ENCODE peak calls at places on chromosome 12, in nine cellular contexts. Z, D, G, S, U, V, J, H and M are unnamed samples.

GRCh38 chr12:59624732-59625455 is 29.1 kb downstream of the SLC16A7 start:
- DNase-seq in S (no peak), D (no peak), U (no peak), H (no peak), Z (no peak), J (no peak), V (no peak), G (no peak), M (no peak)

GRCh38 chr12:104457746-104458644 is 1.2 kb downstream of the CHST11 start:
- DNase-seq in U (no peak), Z (peak), S (no peak), D (no peak), V (peak), G (no peak), H (peak), J (peak), M (no peak)

GRCh38 chr12:113601656-113602263 is 130.1 kb upstream of the LHX5 start:
- DNase-seq in U (no peak), H (no peak), Z (no peak), D (no peak), V (no peak), S (no peak), G (no peak), J (peak), M (no peak)

GRCh38 chr12:62292761-62293446 is 32.7 kb downstream of the USP15 start:
- DNase-seq in H (no peak), D (no peak), S (no peak), Z (no peak), U (peak), G (no peak), J (no peak), V (no peak), M (no peak)

GRCh38 chr12:11717533-11717961 is 68.1 kb downstream of the ETV6 start:
- DNase-seq in G (peak), D (no peak), U (peak), Z (no peak), J (no peak), V (no peak), S (no peak), H (no peak), M (peak)

GRCh38 chr12:81141220-81141619 is 63.3 kb downstream of the ACSS3 start:
- DNase-seq in H (no peak), J (peak), Z (no peak), G (no peak), D (peak), S (no peak), V (no peak), U (no peak), M (no peak)

GRCh38 chr12:132484891-132485441 is 5.0 kb upstream of the FBRSL1 start:
- DNase-seq in G (no peak), U (peak), S (no peak), J (no peak), Z (no peak), H (no peak), V (no peak), D (no peak), M (no peak)

GRCh38 chr12:59182191-59182590 is 261.9 kb upstream of the LRIG3 start:
- DNase-seq in G (no peak), D (no peak), S (no peak), V (no peak), J (no peak), Z (no peak), H (peak), U (no peak), M (no peak)

GRCh38 chr12:107801150-107801549 is 26.6 kb downstream of the ASCL4 start:
- DNase-seq in V (no peak), U (peak), D (no peak), J (no peak), G (peak), Z (peak), S (no peak), H (no peak), M (no peak)

GRCh38 chr12:98998697-98999299 is 353.7 kb downstream of the APAF1 start:
- DNase-seq in S (no peak), J (peak), Z (peak), V (no peak), G (peak), H (peak), U (peak), D (no peak), M (peak)

GRCh38 chr12:62805517-62805916 is 129.4 kb downstream of the PPM1H start:
- DNase-seq in Z (no peak), H (no peak), D (no peak), U (no peak), S (no peak), V (no peak), G (no peak), J (no peak), M (no peak)

GRCh38 chr12:90940872-90941499 is 14.0 kb downstream of the CCER1 start:
- DNase-seq in U (peak), J (peak), D (no peak), G (peak), H (peak), Z (peak), V (no peak), S (no peak), M (peak)

GRCh38 chr12:24049771-24050170 is 100.3 kb upstream of the SOX5 start:
- DNase-seq in H (no peak), U (no peak), Z (no peak), G (no peak), V (no peak), D (no peak), S (no peak), J (no peak), M (no peak)

GRCh38 chr12:87943666-87944065 is 85.5 kb downstream of the C12orf50 start:
- DNase-seq in D (no peak), G (no peak), S (no peak), H (no peak), U (no peak), V (no peak), Z (no peak), J (no peak), M (no peak)

GRCh38 chr12:94261781-94262180 is 113.4 kb downstream of the PLXNC1 start:
- DNase-seq in Z (peak), G (no peak), S (no peak), V (no peak), H (no peak), J (no peak), U (no peak), D (no peak), M (no peak)

GRCh38 chr12:22333751-22334695 is 484 bp downstream of the ST8SIA1 start:
- DNase-seq in D (no peak), U (no peak), J (peak), V (no peak), S (no peak), H (no peak), G (no peak), Z (no peak), M (no peak)

GRCh38 chr12:1593232-1594044 is 943 bp downstream of the FBXL14 start:
- DNase-seq in H (peak), V (peak), Z (no peak), J (peak), U (no peak), S (no peak), G (no peak), D (no peak), M (peak)

GRCh38 chr12:108896331-108896730 is 16.4 kb downstream of the DAO start:
- DNase-seq in D (no peak), H (no peak), Z (no peak), U (no peak), G (no peak), S (no peak), J (no peak), V (no peak), M (no peak)

GRCh38 chr12:57235012-57235727 is 5.7 kb downstream of the SHMT2 start:
- DNase-seq in H (no peak), G (peak), U (no peak), S (no peak), D (peak), Z (peak), J (peak), V (no peak), M (no peak)

GRCh38 chr12:3168775-3169221 is 91.6 kb downstream of the TSPAN9 start:
- DNase-seq in D (peak), Z (peak), H (no peak), V (no peak), J (no peak), G (peak), U (peak), S (no peak), M (peak)

GRCh38 chr12:68374315-68374982 is 42.3 kb upstream of the MDM1 start:
- DNase-seq in U (no peak), G (no peak), D (no peak), S (no peak), V (no peak), H (peak), Z (no peak), J (no peak), M (no peak)

GRCh38 chr12:1919763-1920162 is 1.3 kb upstream of the CACNA2D4 start:
- DNase-seq in H (no peak), U (no peak), G (no peak), V (no peak), S (no peak), D (no peak), Z (no peak), J (no peak), M (no peak)

GRCh38 chr12:116434155-116435065 is 124.8 kb upstream of the MAP1LC3B2 start:
- DNase-seq in D (peak), G (peak), U (peak), J (peak), V (no peak), H (no peak), Z (peak), S (peak), M (peak)

GRCh38 chr12:67590122-67590795 is 58.3 kb upstream of the DYRK2 start:
- DNase-seq in H (no peak), G (no peak), V (no peak), S (no peak), U (no peak), D (no peak), Z (no peak), J (no peak), M (no peak)

GRCh38 chr12:95282266-95282665 is 64.7 kb downstream of the VEZT start:
- DNase-seq in S (no peak), Z (peak), U (peak), G (peak), D (no peak), V (no peak), J (no peak), H (no peak), M (no peak)

GRCh38 chr12:25958254-25959068 is at the start of gene RASSF8:
- DNase-seq in Z (peak), S (peak), H (peak), U (peak), J (peak), D (no peak), V (peak), G (peak), M (peak)

GRCh38 chr12:49542592-49543160 is 3.8 kb downstream of the KCNH3 start:
- DNase-seq in J (no peak), H (no peak), S (no peak), G (no peak), U (no peak), D (no peak), V (no peak), Z (no peak), M (no peak)

GRCh38 chr12:89797436-89797835 is 88.8 kb upstream of the ATP2B1 start:
- DNase-seq in V (no peak), D (no peak), H (no peak), G (no peak), J (no peak), S (no peak), U (no peak), Z (no peak), M (no peak)

GRCh38 chr12:89793946-89794345 is 85.3 kb upstream of the ATP2B1 start:
- DNase-seq in D (no peak), U (no peak), J (no peak), H (no peak), G (no peak), Z (no peak), V (no peak), S (no peak), M (no peak)

GRCh38 chr12:89800435-89800834 is 91.8 kb upstream of the ATP2B1 start:
- DNase-seq in G (no peak), D (no peak), S (no peak), V (no peak), H (no peak), U (no peak), Z (no peak), J (no peak), M (no peak)

GRCh38 chr12:89799316-89799715 is 90.7 kb upstream of the ATP2B1 start:
- DNase-seq in J (no peak), S (no peak), Z (no peak), H (no peak), G (no peak), D (no peak), U (no peak), V (no peak), M (no peak)

DNA sequence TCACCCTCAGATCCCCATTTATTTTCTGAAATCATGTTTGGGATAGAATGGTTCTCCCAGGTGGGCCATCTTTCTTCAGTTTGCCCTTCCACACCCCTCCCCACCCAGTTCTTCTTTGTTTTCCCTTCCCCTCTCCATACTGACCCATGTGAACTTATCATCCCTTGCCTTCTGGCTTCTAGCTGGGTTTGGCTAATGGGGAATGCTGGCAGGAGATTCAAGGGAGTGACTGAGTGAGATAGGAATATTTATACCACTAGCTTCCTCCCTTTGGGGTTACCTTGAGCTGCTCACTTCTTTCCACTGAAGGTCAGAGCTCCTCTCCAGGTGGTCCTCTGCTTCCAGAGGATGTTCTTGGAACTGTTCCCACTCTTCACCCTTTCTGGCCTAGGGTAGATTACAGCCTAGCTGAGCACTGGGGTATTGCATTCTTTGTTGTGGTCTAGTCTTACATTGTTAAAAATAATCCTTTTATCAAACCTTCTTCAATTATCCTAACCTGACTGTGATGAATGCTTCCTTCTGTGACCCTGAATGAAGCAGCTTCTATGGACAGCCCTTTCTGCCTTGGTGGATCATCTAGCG is 88.3 kb upstream of the ATP2B1 start:
- DNase-seq in D (no peak), G (no peak), H (no peak), Z (no peak), S (no peak), V (no peak), J (no peak), U (no peak), M (no peak)
- TF ChIP-seq CTCF in D (no peak), G (no peak), H (no peak), Z (peak), S (no peak), V (no peak), J (no peak), U (no peak), M (no peak)

GRCh38 chr12:79936670-79937069 is 1.8 kb upstream of the PPP1R12A start:
- DNase-seq in Z (no peak), J (no peak), G (no peak), V (no peak), D (no peak), S (no peak), U (no peak), H (no peak), M (no peak)

GRCh38 chr12:79933580-79934264 is 1.2 kb downstream of the PPP1R12A start:
- DNase-seq in D (no peak), U (no peak), H (peak), Z (peak), V (no peak), S (no peak), J (peak), G (peak), M (no peak)

GRCh38 chr12:79934309-79935020 is 432 bp downstream of the PPP1R12A start:
- DNase-seq in J (no peak), V (peak), S (peak), D (no peak), Z (no peak), G (peak), U (peak), H (peak), M (peak)

GRCh38 chr12:79935624-79936040 is 735 bp upstream of the PPP1R12A start:
- DNase-seq in S (no peak), U (peak), V (no peak), H (no peak), J (peak), D (no peak), G (peak), Z (no peak), M (peak)

GRCh38 chr12:79935021-79935623 is at the start of gene PPP1R12A:
- DNase-seq in G (peak), D (peak), H (peak), S (peak), J (peak), U (peak), V (peak), Z (peak), M (peak)
- TF ChIP-seq CTCF in G (no peak), D (no peak), H (peak), S (no peak), J (peak), U (no peak), V (no peak), Z (peak), M (peak)

GRCh38 chr12:47164116-47164515 is 84.4 kb upstream of the AMIGO2 start:
- DNase-seq in V (no peak), H (no peak), J (no peak), Z (no peak), S (no peak), D (no peak), U (no peak), G (no peak), M (no peak)
- TF ChIP-seq CTCF in V (no peak), H (no peak), J (no peak), Z (no peak), S (no peak), D (no peak), U (no peak), G (no peak), M (no peak)

GRCh38 chr12:51819851-51820720 is 28.4 kb downstream of the FIGNL2 start:
- DNase-seq in S (no peak), G (no peak), U (no peak), D (no peak), H (no peak), Z (no peak), J (peak), V (no peak), M (no peak)
- TF ChIP-seq CTCF in S (no peak), G (no peak), U (no peak), D (no peak), H (no peak), Z (no peak), J (no peak), V (no peak), M (no peak)

GRCh38 chr12:64236549-64236948 is 14.5 kb upstream of the KICS2 start:
- DNase-seq in H (no peak), V (no peak), G (peak), S (no peak), D (no peak), Z (peak), U (peak), J (no peak), M (no peak)
- TF ChIP-seq CTCF in H (no peak), V (no peak), G (peak), S (no peak), D (peak), Z (peak), U (no peak), J (no peak), M (peak)

DNA sequence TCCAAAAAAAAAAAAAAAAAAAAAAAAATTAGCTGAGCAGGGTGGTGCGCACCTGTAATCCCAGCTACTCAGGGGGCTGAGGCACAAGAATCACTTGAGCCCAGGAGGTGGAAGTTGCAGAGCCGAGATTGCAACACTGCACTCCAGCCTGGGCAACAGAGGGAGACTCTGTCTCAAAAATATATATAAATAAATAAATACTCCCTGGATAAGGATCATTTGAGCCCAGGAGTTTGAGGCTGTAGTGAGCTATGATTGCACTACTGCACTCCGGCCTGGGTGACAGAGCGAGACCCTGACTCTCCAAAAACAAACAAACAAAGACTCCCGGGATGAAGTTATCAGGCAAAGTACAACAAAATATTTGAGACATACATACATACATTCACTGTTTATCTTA is 3.3 kb upstream of the NAA25 start:
- DNase-seq in J (no peak), U (no peak), D (no peak), S (no peak), G (no peak), H (no peak), Z (no peak), V (no peak), M (no peak)
- TF ChIP-seq CTCF in J (no peak), U (no peak), D (no peak), S (no peak), G (no peak), H (no peak), Z (no peak), V (no peak), M (no peak)

GRCh38 chr12:118439068-118439467 is 62.7 kb downstream of the SUDS3 start:
- DNase-seq in V (no peak), U (no peak), S (no peak), H (no peak), Z (no peak), D (no peak), J (no peak), G (no peak), M (no peak)

GRCh38 chr12:118430516-118430915 is 54.2 kb downstream of the SUDS3 start:
- DNase-seq in Z (no peak), D (no peak), J (no peak), V (no peak), G (no peak), S (no peak), H (no peak), U (no peak), M (peak)

GRCh38 chr12:118436986-118437385 is 60.6 kb downstream of the SUDS3 start:
- DNase-seq in V (no peak), D (no peak), H (no peak), J (no peak), G (peak), Z (no peak), S (no peak), U (peak), M (peak)

GRCh38 chr12:118432812-118433540 is 56.6 kb downstream of the SUDS3 start:
- DNase-seq in H (no peak), S (no peak), J (no peak), U (no peak), G (peak), V (no peak), D (no peak), Z (no peak), M (peak)

DNA sequence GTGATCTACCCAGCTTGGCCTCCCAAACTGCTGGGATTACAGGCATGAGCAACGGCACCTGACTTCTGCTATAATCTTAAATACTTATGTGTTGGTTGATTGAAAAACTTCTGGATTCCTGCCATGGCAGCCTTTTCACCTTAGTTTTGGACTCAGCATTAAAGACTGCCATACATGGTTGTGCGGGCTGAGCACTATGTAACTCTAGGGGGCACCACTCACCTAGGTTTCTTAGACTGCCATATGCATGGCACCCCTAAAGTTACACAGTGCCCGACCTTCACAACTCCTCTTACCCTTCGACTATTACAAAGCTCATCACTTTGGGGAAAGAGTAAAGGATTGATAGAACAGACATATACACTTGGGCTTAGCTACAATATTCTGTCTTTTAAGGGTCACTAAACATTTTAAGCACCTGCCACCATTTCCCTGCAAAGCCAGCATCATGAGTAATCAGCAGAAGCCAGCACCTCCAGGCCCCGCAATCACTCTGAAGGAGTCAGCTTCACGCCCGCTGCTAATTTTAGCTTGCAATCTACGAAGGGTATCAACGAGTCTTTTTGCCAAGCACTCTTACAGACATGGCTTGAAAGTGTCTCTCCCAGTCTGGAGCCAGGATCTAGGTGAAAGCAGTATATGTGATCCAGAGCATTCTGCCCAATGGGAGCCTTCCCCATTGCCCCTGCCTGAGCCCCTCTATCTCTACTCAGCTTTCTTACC is 59.8 kb downstream of the SUDS3 start:
- DNase-seq in G (no peak), Z (no peak), S (no peak), H (no peak), U (no peak), V (no peak), D (no peak), J (peak), M (peak)
- TF ChIP-seq CTCF in G (no peak), Z (no peak), S (no peak), H (peak), U (no peak), V (no peak), D (peak), J (peak), M (peak)